ENCODE peak calls at places on chromosome 4, in six cellular contexts. T is stomach, G is upper lobe of left lung, V is suprapubic skin, Y is PC-3, I is IMR-90. F is an unnamed sample.
A peak's percentile ranks its signal among the peaks of the same experiment; 100 is the strongest.

GRCh38 chr4:70713453-70714026 is 8.2 kb upstream of the RUFY3 start:
- DNase-seq in T (no peak), G (no peak), V (no peak), Y (no peak), I (no peak), F (no peak)

GRCh38 chr4:26993967-26994366 is 133.3 kb downstream of the STIM2 start:
- DNase-seq in T (no peak), G (no peak), V (no peak), Y (no peak), I (no peak), F (no peak)

GRCh38 chr4:65007841-65008439 is 598.7 kb upstream of the TECRL start:
- DNase-seq in T (no peak), G (no peak), V (no peak), Y (peak; percentile 86), I (no peak), F (no peak)

GRCh38 chr4:23232987-23233386 is 540.2 kb downstream of the GBA3 start:
- DNase-seq in T (no peak), G (no peak), V (no peak), Y (peak; percentile 39), I (no peak), F (no peak)

GRCh38 chr4:38416450-38417014 is 247.5 kb upstream of the KLF3 start:
- DNase-seq in T (no peak), G (no peak), V (no peak), Y (no peak), I (no peak), F (no peak)

GRCh38 chr4:8502836-8503585 is 62.4 kb downstream of the TRMT44 start:
- DNase-seq in T (no peak), G (no peak), V (no peak), Y (no peak), I (no peak), F (no peak)

GRCh38 chr4:604131-604530 is 21.2 kb upstream of the PDE6B start:
- DNase-seq in T (no peak), G (no peak), V (no peak), Y (no peak), I (no peak), F (no peak)

GRCh38 chr4:98663226-98664006 is 5.0 kb upstream of the TSPAN5 start:
- DNase-seq in T (no peak), G (no peak), V (no peak), Y (peak; percentile 48), I (no peak), F (no peak)

GRCh38 chr4:177367336-177367735 is 57.7 kb downstream of the NEIL3 start:
- DNase-seq in T (no peak), G (no peak), V (no peak), Y (peak; percentile 26), I (peak; percentile 52), F (no peak)

GRCh38 chr4:16237715-16238114 is 11.4 kb upstream of the TAPT1 start:
- DNase-seq in T (no peak), G (no peak), V (no peak), Y (no peak), I (no peak), F (no peak)

GRCh38 chr4:180058731-180059215 is 2184.4 kb upstream of the TENM3 start:
- DNase-seq in T (no peak), G (peak; percentile 89), V (no peak), Y (peak; percentile 3), I (peak; percentile 44), F (peak; percentile 11)

GRCh38 chr4:73859614-73860088 is 6.6 kb downstream of the PF4V1 start:
- DNase-seq in T (no peak), G (no peak), V (no peak), Y (peak; percentile 36), I (peak; percentile 88), F (no peak)

GRCh38 chr4:16418814-16419213 is 192.5 kb upstream of the TAPT1 start:
- DNase-seq in T (no peak), G (no peak), V (no peak), Y (peak; percentile 95), I (peak; percentile 62), F (peak; percentile 34)

GRCh38 chr4:37680089-37680488 is 6.1 kb downstream of the RELL1 start:
- DNase-seq in T (no peak), G (no peak), V (no peak), Y (no peak), I (no peak), F (no peak)

GRCh38 chr4:121599049-121599448 is 97.7 kb downstream of the ANXA5 start:
- DNase-seq in T (no peak), G (no peak), V (no peak), Y (no peak), I (no peak), F (no peak)

GRCh38 chr4:15755321-15755750 is 22.8 kb upstream of the CD38 start:
- DNase-seq in T (no peak), G (no peak), V (no peak), Y (peak; percentile 73), I (peak; percentile 69), F (no peak)

GRCh38 chr4:89572224-89572858 is 264.6 kb downstream of the SNCA start:
- DNase-seq in T (no peak), G (no peak), V (no peak), Y (no peak), I (no peak), F (no peak)

GRCh38 chr4:110163327-110164070 is 34.9 kb downstream of the ELOVL6 start:
- DNase-seq in T (no peak), G (no peak), V (no peak), Y (peak; percentile 63), I (peak; percentile 88), F (no peak)

GRCh38 chr4:10034612-10035104 is 13.4 kb upstream of the SLC2A9 start:
- DNase-seq in T (no peak), G (no peak), V (peak; percentile 21), Y (no peak), I (no peak), F (no peak)

GRCh38 chr4:6605114-6605513 is 30.1 kb downstream of the MAN2B2 start:
- DNase-seq in T (no peak), G (no peak), V (no peak), Y (no peak), I (no peak), F (no peak)

GRCh38 chr4:38495481-38495880 is 168.5 kb upstream of the KLF3 start:
- DNase-seq in T (no peak), G (no peak), V (no peak), Y (no peak), I (no peak), F (no peak)

GRCh38 chr4:166252487-166253402 is 379.7 kb downstream of the TLL1 start:
- DNase-seq in T (no peak), G (no peak), V (no peak), Y (peak; percentile 51), I (no peak), F (no peak)

GRCh38 chr4:112153222-112153791 is 8.1 kb downstream of the FAM241A start:
- DNase-seq in T (no peak), G (no peak), V (no peak), Y (no peak), I (no peak), F (no peak)

GRCh38 chr4:184983660-184984356 is 34.5 kb upstream of the HELT start:
- DNase-seq in T (peak; percentile 43), G (peak; percentile 91), V (no peak), Y (peak; percentile 70), I (peak; percentile 37), F (peak; percentile 69)

GRCh38 chr4:87540176-87541058 is 11.2 kb upstream of the SPARCL1 start:
- DNase-seq in T (no peak), G (no peak), V (no peak), Y (no peak), I (peak; percentile 56), F (peak; percentile 65)
- H3K4me3 ChIP-seq in T (no peak overlapping the region), G (no peak overlapping the region), V (no peak overlapping the region), Y (no peak overlapping the region), I (no peak overlapping the region), F (no peak overlapping the region)

DNA sequence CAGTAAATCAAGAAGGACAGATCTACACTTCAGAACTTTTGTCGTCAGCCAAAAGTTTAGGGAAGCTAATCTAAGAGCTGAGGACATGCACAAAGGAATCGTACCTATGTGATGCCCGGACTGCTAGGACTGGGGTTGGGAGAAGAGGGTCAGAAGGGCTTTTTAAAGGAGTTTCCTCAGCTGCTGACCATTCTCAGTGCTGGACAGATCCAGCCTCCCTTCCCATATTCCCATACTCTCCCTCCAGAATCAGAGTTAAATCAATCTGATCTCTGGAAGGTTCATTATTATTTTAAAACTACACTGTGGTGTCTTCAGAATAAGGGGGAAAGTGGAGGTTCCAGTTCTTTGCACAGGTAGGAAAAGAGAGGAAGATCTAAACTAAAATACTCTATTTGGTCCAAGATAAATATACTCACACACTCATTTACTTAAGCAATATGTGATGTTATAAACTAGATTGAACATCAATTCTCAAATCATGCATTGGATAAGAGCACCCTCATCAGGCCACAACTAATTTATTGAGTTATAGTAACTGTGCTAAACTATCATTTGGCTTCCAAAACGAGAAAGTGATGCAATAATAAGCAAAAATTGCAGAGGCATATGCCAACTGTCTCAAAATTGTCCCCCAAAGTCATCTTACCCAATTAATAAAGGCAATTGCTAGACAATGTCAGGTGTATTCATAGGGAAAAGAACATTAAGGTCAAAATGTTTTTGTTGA is 124.7 kb downstream of the HNRNPD start:
- DNase-seq in T (no peak), G (no peak), V (no peak), Y (no peak), I (no peak), F (no peak)
- TF ChIP-seq CTCF in T (no peak), G (no peak), V (no peak), Y (peak; percentile 12), I (no peak), F (no peak)

GRCh38 chr4:53684448-53684847 is 93.2 kb upstream of the LNX1 start:
- DNase-seq in T (no peak), G (no peak), V (no peak), Y (no peak), I (no peak), F (no peak)
- H3K4me1 ChIP-seq in T (no peaks in the 10 kb centered on the region), G (no peaks in the 10 kb centered on the region), V (no peaks in the 10 kb centered on the region), Y (peaks cover 11% of the 10 kb centered on the region), I (peaks cover 19% of the 10 kb centered on the region), F (no peaks in the 10 kb centered on the region)

GRCh38 chr4:92305878-92306520 is 2.2 kb downstream of the GRID2 start:
- DNase-seq in T (no peak), G (peak; percentile 48), V (no peak), Y (peak; percentile 6), I (no peak), F (no peak)

GRCh38 chr4:92304073-92304472 is 307 bp downstream of the GRID2 start:
- DNase-seq in T (no peak), G (peak; percentile 45), V (no peak), Y (peak; percentile 10), I (no peak), F (no peak)

GRCh38 chr4:92303621-92304027 is at the start of gene GRID2:
- DNase-seq in T (no peak), G (peak; percentile 82), V (no peak), Y (peak; percentile 44), I (peak; percentile 2), F (peak; percentile 20)

GRCh38 chr4:92304636-92305035 is 870 bp downstream of the GRID2 start:
- DNase-seq in T (no peak), G (no peak), V (no peak), Y (no peak), I (no peak), F (no peak)

DNA sequence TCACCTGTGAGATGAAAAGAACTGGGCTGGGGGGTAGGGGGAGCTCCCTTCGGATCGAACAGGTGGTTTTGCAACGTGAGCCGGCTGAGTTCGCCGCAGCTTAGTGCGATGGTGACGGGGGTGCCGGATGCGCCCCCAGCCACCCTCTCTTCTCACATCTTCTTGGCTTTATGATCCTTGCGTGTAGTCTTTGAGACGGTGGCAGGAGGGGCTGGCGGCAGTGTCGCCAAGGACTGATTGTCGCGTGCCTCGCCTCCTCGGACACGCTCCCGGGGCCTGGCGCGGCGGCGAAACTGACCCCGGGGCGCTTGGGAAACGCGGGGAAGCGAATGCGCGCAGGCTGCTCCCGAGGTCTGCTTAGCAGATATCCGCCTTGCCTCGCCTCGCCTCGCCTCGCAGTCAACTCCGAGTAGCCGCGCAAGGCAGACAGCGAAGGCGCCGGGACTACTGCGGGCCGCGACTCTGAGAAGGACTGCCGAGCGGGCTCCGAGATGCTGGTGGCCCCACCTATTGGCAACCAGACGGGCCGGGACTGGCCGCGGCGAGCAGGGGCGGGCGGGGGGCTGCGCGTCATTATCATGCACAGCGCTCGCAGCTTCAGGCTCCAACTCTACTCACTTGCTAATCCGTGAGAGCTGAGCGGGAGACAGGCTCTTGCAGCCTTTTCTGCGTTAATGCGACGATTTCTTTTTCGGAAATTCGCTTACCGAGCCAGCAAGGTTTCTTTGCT is 1.5 kb downstream of the GRID2 start:
- DNase-seq in T (peak; percentile 43), G (peak; percentile 86), V (no peak), Y (peak; percentile 63), I (peak; percentile 32), F (peak; percentile 17)
- H3K4me3 ChIP-seq in T (peak overlapping the region; percentile 46), G (peak overlapping the region; percentile 9), V (peak overlapping the region; percentile 48), Y (peak overlapping the region; percentile 80), I (peak overlapping the region; percentile 5), F (peak overlapping the region; percentile 48)

F was measured in heart right ventricle.